ENCODE peak calls at places on chromosome 19, in six cellular contexts. K, E, W, I, P and M are unnamed samples.

GRCh38 chr19:1125601-1126533 is 22.1 kb downstream of the GPX4 start:
- DNase-seq in K (peak; percentile 81), E (no peak), W (peak; percentile 76), I (no peak), P (no peak), M (no peak)

GRCh38 chr19:46863818-46864629 is 3.2 kb downstream of the ARHGAP35 start:
- DNase-seq in K (peak; percentile 92), E (no peak), W (no peak), I (peak; percentile 52), P (no peak), M (peak; percentile 47)

GRCh38 chr19:19274146-19274545 is 1.0 kb upstream of the TM6SF2 start:
- DNase-seq in K (no peak), E (no peak), W (no peak), I (no peak), P (no peak), M (no peak)

GRCh38 chr19:34480971-34481821 is at the start of gene WTIP:
- DNase-seq in K (peak; percentile 94), E (peak; percentile 84), W (peak; percentile 73), I (peak; percentile 64), P (peak; percentile 81), M (peak; percentile 57)

GRCh38 chr19:805600-806550 is 8.6 kb downstream of the PTBP1 start:
- DNase-seq in K (no peak), E (peak; percentile 8), W (no peak), I (no peak), P (no peak), M (no peak)

GRCh38 chr19:1407662-1408299 is 395 bp downstream of the DAZAP1 start:
- DNase-seq in K (no peak), E (peak; percentile 53), W (no peak), I (no peak), P (peak; percentile 53), M (peak; percentile 50)

GRCh38 chr19:7856679-7857663 is 17.2 kb downstream of the PRR36 start:
- DNase-seq in K (no peak), E (no peak), W (no peak), I (no peak), P (no peak), M (no peak)

GRCh38 chr19:6354098-6354674 is 7.1 kb upstream of the CLPP start:
- DNase-seq in K (no peak), E (no peak), W (no peak), I (no peak), P (no peak), M (no peak)

GRCh38 chr19:31838163-31838798 is 489.0 kb upstream of the TSHZ3 start:
- DNase-seq in K (peak; percentile 7), E (peak; percentile 46), W (no peak), I (no peak), P (no peak), M (no peak)

GRCh38 chr19:7346488-7346971 is 2.2 kb upstream of the ARHGEF18 start:
- DNase-seq in K (no peak), E (no peak), W (no peak), I (no peak), P (no peak), M (no peak)

GRCh38 chr19:18100710-18101109 is 3.1 kb downstream of the MAST3 start:
- DNase-seq in K (peak; percentile 13), E (no peak), W (no peak), I (no peak), P (no peak), M (no peak)

GRCh38 chr19:54612428-54612827 is 17.9 kb upstream of the LILRB1 start:
- DNase-seq in K (no peak), E (no peak), W (no peak), I (no peak), P (no peak), M (no peak)

GRCh38 chr19:46390866-46391265 is 22.5 kb downstream of the CCDC8 start:
- DNase-seq in K (no peak), E (no peak), W (peak; percentile 14), I (no peak), P (no peak), M (no peak)

GRCh38 chr19:49875177-49875576 is 2.0 kb downstream of the AKT1S1 start:
- DNase-seq in K (no peak), E (no peak), W (no peak), I (no peak), P (no peak), M (no peak)
- H3K27ac ChIP-seq in K (peak overlapping the region; percentile 94), E (peak overlapping the region; percentile 21), W (peak overlapping the region; percentile 96), I (no peak overlapping the region), P (peak overlapping the region; percentile 96), M (no peak overlapping the region)

GRCh38 chr19:40411125-40411842 is 1.9 kb downstream of the PRX start:
- DNase-seq in K (no peak), E (no peak), W (peak; percentile 67), I (no peak), P (no peak), M (no peak)
- TF ChIP-seq CTCF in K (no peak), E (no peak), W (no peak), I (no peak), P (no peak), M (no peak)

DNA sequence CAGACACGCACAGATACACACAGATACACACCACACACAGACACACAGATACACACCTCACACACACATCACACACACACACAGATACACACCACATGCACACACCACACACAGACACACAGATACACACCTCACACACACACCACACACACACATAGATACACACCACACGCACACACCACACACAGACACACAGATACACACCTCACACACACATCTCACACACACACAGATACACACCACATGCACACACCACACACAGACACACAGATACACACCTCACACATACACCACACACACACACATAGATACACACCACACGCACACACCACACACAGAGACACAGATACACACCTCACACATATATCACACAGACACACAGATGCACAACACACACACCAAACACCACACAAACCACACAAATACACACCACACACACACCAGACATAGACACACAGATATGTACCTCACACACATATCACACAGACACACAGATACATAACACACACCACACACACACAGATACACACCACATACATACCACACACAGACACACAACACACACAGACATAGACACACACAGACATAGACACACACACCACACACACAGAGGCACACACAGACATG is 24.2 kb upstream of the SLC7A10 start:
- DNase-seq in K (no peak), E (no peak), W (no peak), I (no peak), P (no peak), M (no peak)
- H3K27ac ChIP-seq in K (no peak overlapping the region), E (no peak overlapping the region), W (no peak overlapping the region), I (no peak overlapping the region), P (no peak overlapping the region), M (no peak overlapping the region)

DNA sequence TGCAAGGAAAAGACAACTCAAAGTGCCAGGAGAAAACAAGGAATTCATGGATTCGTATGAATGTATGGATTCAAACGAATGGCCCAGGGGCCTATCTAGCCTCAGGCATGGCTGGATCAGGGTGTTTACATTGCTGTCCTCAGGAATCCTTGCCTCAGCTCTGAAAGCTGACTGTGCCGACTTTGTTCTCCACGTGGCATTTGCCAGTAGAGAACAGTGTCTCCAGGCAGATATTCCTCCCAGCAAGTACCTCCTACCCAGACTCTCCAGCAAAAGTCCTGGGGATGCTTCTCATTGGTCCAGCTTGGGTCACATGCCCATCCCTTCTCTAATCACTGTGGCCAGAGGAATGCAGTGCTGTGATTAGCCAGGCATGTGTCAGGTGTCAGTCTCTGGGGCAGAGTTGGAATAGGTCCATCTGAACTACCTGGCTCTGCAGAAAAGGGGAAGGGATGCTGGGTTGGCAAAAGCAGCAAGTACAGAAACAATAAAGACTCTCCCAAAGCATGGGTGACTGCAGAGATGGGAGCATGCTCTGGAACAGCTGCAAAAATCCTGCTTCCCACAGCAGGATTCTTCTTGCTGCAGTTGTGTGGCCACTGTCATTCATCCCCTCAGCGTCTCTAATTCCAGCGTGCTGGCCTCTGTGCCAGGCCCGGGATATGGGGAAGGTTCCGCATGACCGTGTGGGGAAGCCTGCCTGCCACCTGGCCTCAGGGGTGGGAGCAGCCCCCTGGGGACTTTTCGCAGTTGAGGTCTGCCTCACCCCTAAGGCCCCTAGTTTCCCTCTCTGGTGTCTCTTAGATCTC is 30.0 kb downstream of the CCNE1 start:
- DNase-seq in K (peak; percentile 49), E (no peak), W (peak; percentile 86), I (peak; percentile 47), P (no peak), M (no peak)
- TF ChIP-seq CTCF in K (no peak), E (no peak), W (no peak), I (no peak), P (no peak), M (no peak)